ENCODE peak calls at places on chromosome 12, in six cellular contexts. Y, K, B, H, D and U are unnamed samples.

GRCh38 chr12:12620730-12621315 is 9.1 kb downstream of the CREBL2 start:
- DNase-seq in H (no peak), Y (no peak), D (no peak), K (no peak), B (no peak), U (no peak)

GRCh38 chr12:25994901-25995625 is 36.6 kb downstream of the RASSF8 start:
- DNase-seq in H (no peak), K (no peak), Y (no peak), D (no peak), B (no peak), U (no peak)

GRCh38 chr12:97075583-97076268 is 168.7 kb downstream of the NEDD1 start:
- DNase-seq in B (no peak), K (no peak), H (no peak), Y (no peak), D (no peak), U (no peak)

GRCh38 chr12:111777345-111778045 is 10.8 kb downstream of the ALDH2 start:
- DNase-seq in B (no peak), K (no peak), Y (peak), H (no peak), D (peak), U (no peak)

GRCh38 chr12:12790956-12791355 is 5.5 kb downstream of the APOLD1 start:
- DNase-seq in K (no peak), Y (no peak), D (no peak), B (no peak), H (no peak), U (no peak)

GRCh38 chr12:12172106-12172511 is 94.7 kb downstream of the LRP6 start:
- DNase-seq in Y (no peak), K (no peak), D (no peak), B (no peak), H (no peak), U (peak)

GRCh38 chr12:11757095-11757494 is 107.6 kb downstream of the ETV6 start:
- DNase-seq in D (no peak), K (no peak), B (no peak), Y (no peak), H (no peak), U (no peak)

GRCh38 chr12:66620026-66620425 is 58.9 kb downstream of the GRIP1 start:
- DNase-seq in B (no peak), H (no peak), K (no peak), Y (no peak), D (no peak), U (no peak)

GRCh38 chr12:106953352-106954260 is 2.1 kb upstream of the TMEM263 start:
- DNase-seq in K (no peak), B (no peak), H (no peak), D (no peak), Y (no peak), U (no peak)

GRCh38 chr12:131692431-131692830 is 18.5 kb upstream of the SFSWAP start:
- DNase-seq in Y (no peak), H (no peak), D (no peak), B (no peak), K (no peak), U (no peak)

DNA sequence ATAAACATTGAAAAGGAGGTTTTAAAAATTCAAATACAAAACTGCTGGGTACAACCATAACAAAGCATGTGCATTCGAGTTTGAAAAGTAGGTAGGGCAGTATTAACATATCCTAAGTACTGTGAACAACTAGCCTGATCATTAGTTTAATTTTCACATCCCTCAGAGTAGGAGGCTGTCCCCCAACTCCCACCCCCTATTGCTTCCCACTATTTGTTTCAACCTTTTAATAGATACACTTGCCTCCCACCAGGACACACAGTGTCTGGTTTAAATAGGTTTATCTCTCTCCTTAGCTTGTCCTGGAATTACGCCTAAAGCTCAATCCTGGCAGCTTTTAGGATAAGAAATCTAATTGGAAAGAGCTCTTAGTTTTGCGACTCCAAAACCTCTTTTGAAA is 2.1 kb downstream of the TAOK3 start:
- DNase-seq in Y (no peak), H (no peak), B (no peak), D (no peak), K (no peak), U (no peak)
- H3K4me3 ChIP-seq in Y (peak), H (peak), B (no peak), D (peak), K (peak), U (peak)

GRCh38 chr12:5505751-5506150 is 73.8 kb downstream of the NTF3 start:
- DNase-seq in H (no peak), K (peak), B (no peak), D (no peak), Y (no peak), U (no peak)
- TF ChIP-seq CTCF in H (no peak), K (no peak), B (no peak), D (no peak), Y (no peak), U (no peak)

GRCh38 chr12:52906049-52906645 is 1.3 kb upstream of the KRT8 start:
- DNase-seq in H (peak), D (no peak), B (no peak), K (no peak), Y (no peak), U (no peak)

GRCh38 chr12:52903285-52903854 is 1.5 kb downstream of the KRT8 start:
- DNase-seq in Y (peak), B (peak), H (no peak), D (peak), K (no peak), U (no peak)

GRCh38 chr12:52900896-52901714 is 3.8 kb downstream of the KRT8 start:
- DNase-seq in D (no peak), B (no peak), Y (no peak), K (no peak), H (no peak), U (no peak)

GRCh38 chr12:52901715-52902541 is 2.9 kb downstream of the KRT8 start:
- DNase-seq in B (no peak), K (no peak), Y (no peak), D (no peak), H (no peak), U (no peak)

DNA sequence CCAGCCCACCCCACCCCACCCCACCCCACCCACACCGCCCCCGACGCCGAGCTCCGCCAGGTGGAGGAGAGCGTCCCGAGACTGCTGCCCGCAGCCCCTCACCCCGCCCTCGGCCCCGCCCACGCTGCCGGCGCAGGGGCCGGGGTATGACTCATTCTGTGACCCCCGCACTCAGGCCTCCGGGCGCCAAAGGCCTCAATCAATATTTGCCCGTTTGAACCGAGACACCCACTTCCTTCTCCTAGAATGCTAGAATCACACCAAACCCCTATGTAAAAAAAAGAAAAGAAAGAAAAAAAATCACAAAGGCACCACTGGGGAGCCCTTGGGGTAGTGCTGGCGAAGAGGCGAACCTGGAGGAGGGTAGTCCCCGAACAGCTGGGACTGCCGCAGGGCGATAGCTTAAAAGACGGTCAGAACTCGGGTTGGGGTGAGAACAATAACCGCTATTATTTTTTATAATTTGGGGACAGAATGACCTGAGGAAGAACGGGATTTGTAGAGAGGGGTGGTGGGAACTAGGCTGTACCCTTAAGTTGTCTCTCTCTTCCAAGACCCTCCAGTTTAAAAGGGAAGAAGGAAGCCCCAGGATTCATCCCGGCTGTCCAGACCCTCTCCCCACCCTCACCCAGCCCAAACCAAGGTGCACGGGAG is 894 bp downstream of the KRT8 start:
- DNase-seq in K (no peak), H (peak), B (peak), D (peak), Y (peak), U (no peak)
- H3K4me3 ChIP-seq in K (peak), H (peak), B (peak), D (peak), Y (peak), U (peak)

GRCh38 chr12:63844391-63845341 is at the start of gene SRGAP1:
- DNase-seq in K (peak), H (no peak), B (peak), Y (peak), D (peak), U (no peak)
- TF ChIP-seq CTCF in K (no peak), H (no peak), B (no peak), Y (no peak), D (no peak), U (peak)

GRCh38 chr12:5429741-5430557 is 2.0 kb upstream of the NTF3 start:
- DNase-seq in H (no peak), D (no peak), K (no peak), B (peak), Y (no peak), U (no peak)

GRCh38 chr12:5432011-5432400 is at the start of gene NTF3:
- DNase-seq in Y (no peak), K (no peak), B (peak), D (peak), H (no peak), U (peak)

GRCh38 chr12:5433081-5433839 is 1.4 kb downstream of the NTF3 start:
- DNase-seq in B (peak), K (no peak), H (no peak), Y (no peak), D (peak), U (no peak)

GRCh38 chr12:5430639-5431603 is 987 bp upstream of the NTF3 start:
- DNase-seq in Y (no peak), D (no peak), K (no peak), B (peak), H (no peak), U (no peak)

DNA sequence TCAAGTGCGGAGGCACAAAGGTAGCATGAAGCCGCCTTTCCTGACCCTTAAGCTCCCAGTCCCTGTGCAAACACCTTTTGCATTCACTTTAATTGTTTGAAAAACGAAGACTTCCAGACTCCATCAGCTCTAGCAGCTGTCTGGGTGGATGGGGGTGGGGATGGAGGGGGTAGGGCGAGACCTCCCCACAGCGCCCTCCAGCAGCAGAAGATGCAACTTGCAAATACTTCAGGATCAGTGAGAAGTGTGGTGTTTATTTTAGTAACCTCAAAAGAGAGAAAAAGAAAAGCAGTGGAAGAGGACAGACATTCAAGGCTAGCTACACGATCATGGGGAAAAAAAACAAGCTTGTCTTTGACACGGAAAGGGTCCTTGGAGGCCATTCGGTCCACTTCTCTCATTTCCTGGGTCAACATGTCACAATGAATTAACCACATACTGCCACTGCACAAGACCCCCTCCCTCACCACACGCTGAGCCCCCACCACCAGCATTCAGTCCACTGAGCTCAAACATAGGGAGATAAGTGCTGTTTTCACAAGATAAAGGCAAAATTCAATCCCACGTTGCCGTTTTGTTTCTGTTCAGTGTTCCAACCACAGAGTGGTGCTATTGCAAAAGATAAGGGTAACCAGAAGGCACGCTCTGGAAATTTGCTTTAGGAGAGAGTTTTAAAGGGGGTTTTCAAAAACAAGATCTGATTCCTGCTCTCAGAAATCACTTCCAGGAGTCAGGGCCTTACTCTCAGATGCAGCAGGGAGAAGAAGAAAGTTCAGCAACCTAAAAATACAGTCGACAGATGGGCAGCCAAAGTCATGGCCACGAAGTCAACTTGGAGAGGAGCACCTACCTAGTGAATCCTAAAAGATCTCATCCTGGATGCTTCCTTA is 3.3 kb upstream of the NTF3 start:
- DNase-seq in B (no peak), K (no peak), D (no peak), Y (no peak), H (no peak), U (no peak)
- H3K4me3 ChIP-seq in B (no peak), K (no peak), D (no peak), Y (no peak), H (no peak), U (no peak)

DNA sequence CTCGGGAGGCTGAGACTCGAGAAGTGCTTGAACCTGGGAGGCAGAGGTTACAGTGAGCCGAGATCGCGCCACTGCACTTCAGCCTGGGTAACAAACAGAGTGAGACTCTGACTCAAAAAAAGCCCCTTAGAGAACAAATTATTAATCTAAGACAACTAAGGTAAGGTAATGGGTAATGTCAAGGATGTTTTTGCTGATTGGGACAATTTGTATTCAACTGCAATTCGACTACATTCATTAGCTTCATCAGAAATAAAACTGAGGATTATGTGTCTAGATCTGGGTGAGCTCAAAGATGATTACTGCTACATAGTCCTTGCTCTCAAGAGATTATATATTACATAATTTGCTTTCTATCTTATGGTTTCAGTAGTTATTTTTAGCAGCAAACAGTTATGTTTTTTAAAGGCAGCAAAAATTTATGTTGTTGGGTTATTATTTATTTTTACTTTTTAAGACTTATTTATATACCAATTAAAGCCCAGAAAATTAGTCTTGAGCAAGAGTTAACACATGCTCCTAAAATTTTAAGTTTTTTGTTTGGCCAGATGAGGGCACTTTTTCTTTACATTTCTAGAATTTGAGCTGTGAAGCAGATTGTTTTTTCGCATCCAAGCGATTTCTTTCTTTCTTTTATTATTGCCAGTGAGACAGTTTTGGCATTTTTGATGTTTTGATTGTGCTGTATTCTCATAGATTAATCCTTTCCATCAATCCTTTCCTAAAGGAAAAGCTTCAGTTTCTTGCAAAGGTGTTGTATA is 52.3 kb downstream of the PLEKHA5 start:
- DNase-seq in Y (no peak), B (no peak), H (no peak), D (no peak), K (no peak), U (no peak)
- TF ChIP-seq CTCF in Y (no peak), B (no peak), H (no peak), D (peak), K (no peak), U (peak)

GRCh38 chr12:55937956-55938355 is 7.0 kb downstream of the DGKA start:
- DNase-seq in B (no peak), K (no peak), D (no peak), Y (no peak), H (no peak), U (no peak)

GRCh38 chr12:55934343-55934742 is 3.4 kb downstream of the DGKA start:
- DNase-seq in D (no peak), B (no peak), Y (no peak), H (no peak), K (no peak), U (no peak)

GRCh38 chr12:55934773-55935172 is 3.8 kb downstream of the DGKA start:
- DNase-seq in B (no peak), Y (no peak), K (no peak), H (no peak), D (no peak), U (no peak)

GRCh38 chr12:55933799-55934174 is 2.8 kb downstream of the DGKA start:
- DNase-seq in B (no peak), K (no peak), H (no peak), Y (no peak), D (no peak), U (no peak)

GRCh38 chr12:55935742-55936151 is 4.8 kb downstream of the DGKA start:
- DNase-seq in K (no peak), D (peak), H (no peak), Y (peak), B (peak), U (no peak)
- H3K4me3 ChIP-seq in K (peak), D (peak), H (no peak), Y (peak), B (no peak), U (no peak)